ENCODE peak calls at places on chromosomes 5 and 9, in seven cellular contexts. J, E, F, L, U, W and S are unnamed samples.

GRCh38 chr9:76989501-76989900 is 30.0 kb upstream of the FOXB2 start:
- DNase-seq in J (no peak), E (no peak), F (no peak), L (no peak), U (no peak), W (no peak), S (no peak)

GRCh38 chr5:158856794-158857193 is 242.9 kb downstream of the EBF1 start:
- DNase-seq in J (no peak), E (no peak), F (no peak), L (no peak), U (no peak), W (no peak), S (no peak)

GRCh38 chr5:79794347-79794746 is 104.7 kb downstream of the CMYA5 start:
- DNase-seq in J (no peak), E (no peak), F (no peak), L (no peak), U (no peak), W (no peak), S (no peak)

GRCh38 chr5:116303810-116304209 is 219.0 kb downstream of the COMMD10 start:
- DNase-seq in J (no peak), E (no peak), F (no peak), L (no peak), U (no peak), W (no peak), S (no peak)

GRCh38 chr5:149150457-149150856 is 9.2 kb downstream of the ABLIM3 start:
- DNase-seq in J (no peak), E (no peak), F (no peak), L (no peak), U (no peak), W (no peak), S (no peak)

GRCh38 chr5:43034591-43034968 is 5.5 kb downstream of the ANXA2R start:
- DNase-seq in J (no peak), E (peak; percentile 55), F (no peak), L (no peak), U (peak; percentile 81), W (no peak), S (no peak)

GRCh38 chr9:33311953-33312352 is 21.6 kb downstream of the NFX1 start:
- DNase-seq in J (no peak), E (no peak), F (no peak), L (no peak), U (no peak), W (no peak), S (no peak)

GRCh38 chr5:142548739-142549275 is 137.1 kb downstream of the FGF1 start:
- DNase-seq in J (no peak), E (peak; percentile 99), F (peak; percentile 87), L (peak; percentile 24), U (peak; percentile 98), W (peak; percentile 65), S (peak; percentile 55)

GRCh38 chr5:122849746-122850145 is 4.3 kb downstream of the SNX24 start:
- DNase-seq in J (no peak), E (peak; percentile 47), F (peak; percentile 81), L (no peak), U (no peak), W (no peak), S (no peak)

GRCh38 chr5:52693279-52693678 is 94.4 kb upstream of the ITGA1 start:
- DNase-seq in J (no peak), E (peak; percentile 65), F (peak; percentile 40), L (no peak), U (peak; percentile 31), W (peak; percentile 35), S (no peak)

GRCh38 chr5:103621548-103621930 is 59.0 kb upstream of the NUDT12 start:
- DNase-seq in J (no peak), E (no peak), F (no peak), L (no peak), U (peak; percentile 7), W (no peak), S (no peak)

GRCh38 chr5:1930501-1930879 is 47.8 kb upstream of the IRX4 start:
- DNase-seq in J (peak; percentile 40), E (no peak), F (peak; percentile 34), L (no peak), U (no peak), W (no peak), S (no peak)

GRCh38 chr5:31763399-31763798 is 124.5 kb downstream of the PDZD2 start:
- DNase-seq in J (no peak), E (no peak), F (no peak), L (no peak), U (no peak), W (no peak), S (no peak)

GRCh38 chr9:120730661-120731514 is 16.6 kb upstream of the MEGF9 start:
- DNase-seq in J (no peak), E (peak; percentile 89), F (peak; percentile 66), L (no peak), U (peak; percentile 93), W (no peak), S (no peak)

GRCh38 chr9:131008909-131009618 is at the start of gene LAMC3:
- DNase-seq in J (no peak), E (no peak), F (no peak), L (no peak), U (no peak), W (no peak), S (peak; percentile 55)

GRCh38 chr9:103802068-103802467 is 292.0 kb upstream of the SMC2 start:
- DNase-seq in J (no peak), E (peak; percentile 57), F (no peak), L (no peak), U (peak; percentile 12), W (no peak), S (no peak)

GRCh38 chr5:92402045-92402444 is 1018.9 kb upstream of the ARRDC3 start:
- DNase-seq in J (no peak), E (peak; percentile 56), F (peak; percentile 28), L (no peak), U (peak; percentile 58), W (no peak), S (no peak)

DNA sequence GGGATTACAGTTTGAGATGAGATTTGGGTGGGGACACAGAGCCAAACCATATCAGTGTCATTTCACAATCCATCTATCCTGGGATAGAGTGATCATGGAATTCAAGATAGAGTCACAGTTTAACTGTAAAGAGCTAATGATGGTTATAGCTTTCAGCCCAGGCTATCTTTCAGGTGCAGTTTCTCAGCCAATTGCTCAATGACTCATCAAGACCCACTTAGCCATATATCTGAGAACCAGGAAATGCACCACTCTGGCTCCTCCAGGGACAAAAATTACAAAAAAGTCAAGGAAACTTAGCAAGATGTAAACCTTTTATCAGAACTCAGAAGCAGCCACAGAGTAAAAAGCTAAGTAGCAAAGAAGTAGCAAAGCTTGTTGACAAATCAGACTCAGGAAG is 169.5 kb downstream of the TLE1 start:
- DNase-seq in J (no peak), E (no peak), F (no peak), L (no peak), U (no peak), W (no peak), S (no peak)
- TF ChIP-seq CTCF in J (no peak), E (no peak), F (no peak), L (no peak), U (no peak), W (no peak), S (no peak)

GRCh38 chr9:105972805-105973204 is 278.5 kb downstream of the TMEM38B start:
- DNase-seq in J (no peak), E (no peak), F (no peak), L (no peak), U (no peak), W (no peak), S (no peak)
- TF ChIP-seq CTCF in J (no peak), E (no peak), F (no peak), L (no peak), U (no peak), W (no peak), S (no peak)

GRCh38 chr9:93119953-93120845 is 13.9 kb downstream of the NINJ1 start:
- DNase-seq in J (peak; percentile 94), E (peak; percentile 97), F (peak; percentile 92), L (no peak), U (peak; percentile 95), W (peak; percentile 72), S (no peak)
- TF ChIP-seq CTCF in J (peak; percentile 63), E (peak; percentile 65), F (peak; percentile 57), L (no peak), U (peak; percentile 56), W (no peak), S (no peak)

GRCh38 chr5:160685219-160685618 is 166.8 kb downstream of the ATP10B start:
- DNase-seq in J (no peak), E (no peak), F (no peak), L (peak; percentile 21), U (no peak), W (peak; percentile 87), S (no peak)

DNA sequence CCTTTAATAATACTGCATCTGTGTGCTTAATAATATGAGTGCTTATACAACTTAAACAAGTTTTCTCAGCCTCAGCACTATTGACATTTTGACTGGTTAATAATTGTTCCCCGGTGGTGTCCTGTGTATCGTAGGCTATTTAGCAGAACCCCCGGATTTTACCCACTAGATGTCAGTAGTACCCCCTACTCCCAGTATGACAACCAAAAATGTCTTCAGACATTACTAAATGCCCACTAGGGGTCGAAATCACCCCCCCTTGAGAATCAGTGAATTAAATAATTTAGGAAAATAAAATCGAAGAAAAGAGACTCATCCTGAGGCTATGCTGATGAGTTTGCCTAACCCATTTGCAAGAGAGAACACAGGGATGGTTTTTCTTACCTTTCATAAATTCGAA is 166.3 kb downstream of the ATP10B start:
- DNase-seq in J (no peak), E (no peak), F (no peak), L (peak; percentile 50), U (no peak), W (no peak), S (no peak)
- TF ChIP-seq CTCF in J (no peak), E (no peak), F (peak; percentile 36), L (peak; percentile 57), U (no peak), W (peak; percentile 24), S (no peak)

DNA sequence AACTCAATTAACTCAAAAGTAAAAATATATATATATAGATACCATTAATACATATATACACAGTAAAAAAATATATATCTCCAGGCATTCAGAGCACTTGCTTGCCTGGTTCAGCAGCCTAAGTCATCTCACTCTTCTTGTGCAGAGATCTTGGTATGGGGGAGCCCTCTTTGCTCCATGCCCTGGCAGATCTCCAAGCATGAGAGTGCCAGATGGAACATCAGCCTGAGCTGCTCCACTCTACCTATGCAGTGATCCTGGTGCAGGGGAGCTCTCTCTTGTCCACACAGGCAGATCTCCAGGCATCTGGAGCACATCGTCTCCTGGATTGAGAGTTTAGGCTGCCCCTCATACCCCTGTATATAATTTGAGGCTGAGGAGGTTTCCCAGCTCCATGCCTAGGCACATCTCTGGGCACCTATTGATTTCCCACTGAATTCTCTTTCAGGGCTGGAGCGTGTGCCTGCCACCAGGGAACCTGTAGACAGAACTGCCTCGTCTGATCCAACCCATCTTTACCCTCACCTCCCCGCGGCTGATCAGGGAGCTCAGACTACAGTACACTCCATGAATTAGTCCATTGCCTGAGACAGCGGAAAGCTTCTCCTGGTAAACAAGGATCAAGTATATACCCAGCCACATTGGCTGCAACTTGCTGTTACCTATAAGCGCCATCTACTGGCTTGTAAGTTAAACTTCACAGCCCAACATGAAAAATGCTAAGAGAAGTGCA is 342.4 kb upstream of the GRIA1 start:
- DNase-seq in J (no peak), E (peak; percentile 70), F (peak; percentile 78), L (peak; percentile 46), U (peak; percentile 66), W (no peak), S (no peak)
- TF ChIP-seq CTCF in J (no peak), E (peak; percentile 70), F (peak; percentile 85), L (peak; percentile 76), U (peak; percentile 70), W (peak; percentile 37), S (peak; percentile 18)

GRCh38 chr5:25713259-25713658 is 1068.5 kb upstream of the CDH10 start:
- DNase-seq in J (no peak), E (no peak), F (no peak), L (peak; percentile 61), U (no peak), W (no peak), S (no peak)
- TF ChIP-seq CTCF in J (no peak), E (no peak), F (no peak), L (no peak), U (no peak), W (no peak), S (no peak)

GRCh38 chr5:151155777-151156731 is 1.5 kb downstream of the ANXA6 start:
- DNase-seq in J (no peak), E (peak; percentile 63), F (no peak), L (peak; percentile 54), U (peak; percentile 59), W (no peak), S (no peak)
- TF ChIP-seq CTCF in J (no peak), E (no peak), F (no peak), L (no peak), U (no peak), W (no peak), S (no peak)